ENCODE peak calls at places on chromosomes 3 and 15, in four cellular contexts. I is cardiac muscle cell, H is stomach, W is left ventricle myocardium inferior. E is an unnamed sample.
A peak's percentile ranks its signal among the peaks of the same experiment; 100 is the strongest.

GRCh38 chr3:43879166-43879565 is 188.4 kb downstream of the ABHD5 start:
- DNase-seq in I (no peak), H (peak; percentile 31), W (no peak), E (no peak)

GRCh38 chr3:43537206-43537605 is 84.6 kb downstream of the ANO10 start:
- DNase-seq in I (no peak), H (no peak), W (no peak), E (no peak)

GRCh38 chr3:195908439-195909293 is at the start of gene TNK2:
- DNase-seq in I (no peak), H (peak; percentile 47), W (no peak), E (no peak)

GRCh38 chr3:106328224-106328623 is 459.4 kb upstream of the CBLB start:
- DNase-seq in I (no peak), H (no peak), W (no peak), E (no peak)

GRCh38 chr3:72227536-72228070 is 442.7 kb upstream of the PROK2 start:
- DNase-seq in I (peak; percentile 80), H (no peak), W (no peak), E (no peak)

GRCh38 chr3:38349684-38350359 is 3.2 kb downstream of the XYLB start:
- DNase-seq in I (no peak), H (no peak), W (no peak), E (no peak)

GRCh38 chr3:61877359-61877770 is 316.0 kb downstream of the PTPRG start:
- DNase-seq in I (peak; percentile 57), H (no peak), W (no peak), E (no peak)

GRCh38 chr3:110318108-110318507 is 753.5 kb upstream of the NECTIN3 start:
- DNase-seq in I (no peak), H (no peak), W (no peak), E (no peak)

GRCh38 chr3:16176391-16177030 is 2.0 kb downstream of the GALNT15 start:
- DNase-seq in I (peak; percentile 21), H (no peak), W (no peak), E (no peak)

GRCh38 chr15:33852570-33852969 is 115.7 kb upstream of the CHRM5 start:
- DNase-seq in I (peak; percentile 75), H (no peak), W (no peak), E (no peak)

GRCh38 chr3:41404601-41405000 is 205.3 kb downstream of the CTNNB1 start:
- DNase-seq in I (no peak), H (no peak), W (no peak), E (no peak)

GRCh38 chr3:190360228-190360627 is 27.7 kb upstream of the CLDN16 start:
- DNase-seq in I (no peak), H (no peak), W (no peak), E (no peak)

GRCh38 chr3:168312991-168313390 is 217.3 kb upstream of the GOLIM4 start:
- DNase-seq in I (no peak), H (no peak), W (no peak), E (no peak)

GRCh38 chr15:62570405-62570783 is 405.3 kb upstream of the C2CD4B start:
- DNase-seq in I (no peak), H (no peak), W (no peak), E (no peak)

GRCh38 chr3:177106184-177106583 is 91.1 kb downstream of the TBL1XR1 start:
- DNase-seq in I (no peak), H (no peak), W (no peak), E (no peak)

GRCh38 chr15:97600190-97600589 is 360.3 kb upstream of the ARRDC4 start:
- DNase-seq in I (no peak), H (no peak), W (no peak), E (no peak)

GRCh38 chr3:70647094-70647493 is 334.7 kb upstream of the MDFIC2 start:
- DNase-seq in I (no peak), H (no peak), W (no peak), E (no peak)

GRCh38 chr3:186953011-186953487 is 22.7 kb downstream of the ST6GAL1 start:
- DNase-seq in I (peak; percentile 53), H (no peak), W (no peak), E (no peak)

GRCh38 chr3:56205406-56205805 is 262.9 kb downstream of the ERC2 start:
- DNase-seq in I (no peak), H (no peak), W (no peak), E (no peak)

GRCh38 chr3:133792171-133792763 is 13.3 kb upstream of the SRPRB start:
- DNase-seq in I (peak; percentile 3), H (no peak), W (no peak), E (no peak)

GRCh38 chr15:48790716-48791115 is 20.2 kb downstream of the CEP152 start:
- DNase-seq in I (no peak), H (no peak), W (no peak), E (no peak)

GRCh38 chr3:155766206-155766605 is 21.3 kb upstream of the PLCH1 start:
- DNase-seq in I (no peak), H (no peak), W (no peak), E (no peak)

GRCh38 chr3:115960799-115961198 is 337.5 kb downstream of the GAP43 start:
- DNase-seq in I (peak; percentile 15), H (no peak), W (no peak), E (no peak)

GRCh38 chr3:190941694-190942280 is 79.3 kb upstream of the GMNC start:
- DNase-seq in I (no peak), H (no peak), W (no peak), E (no peak)

GRCh38 chr3:52986938-52987337 is 58.9 kb downstream of the SFMBT1 start:
- DNase-seq in I (peak; percentile 58), H (no peak), W (no peak), E (no peak)
- TF ChIP-seq CTCF in I (peak; percentile 36), H (no peak), W (peak; percentile 36), E (no peak)

GRCh38 chr3:57370331-57370730 is 77.8 kb upstream of the ASB14 start:
- DNase-seq in I (no peak), H (no peak), W (no peak), E (no peak)
- H3K4me3 ChIP-seq in I (no peak overlapping the region), H (no peak overlapping the region), W (no peak overlapping the region), E (no peak overlapping the region)

DNA sequence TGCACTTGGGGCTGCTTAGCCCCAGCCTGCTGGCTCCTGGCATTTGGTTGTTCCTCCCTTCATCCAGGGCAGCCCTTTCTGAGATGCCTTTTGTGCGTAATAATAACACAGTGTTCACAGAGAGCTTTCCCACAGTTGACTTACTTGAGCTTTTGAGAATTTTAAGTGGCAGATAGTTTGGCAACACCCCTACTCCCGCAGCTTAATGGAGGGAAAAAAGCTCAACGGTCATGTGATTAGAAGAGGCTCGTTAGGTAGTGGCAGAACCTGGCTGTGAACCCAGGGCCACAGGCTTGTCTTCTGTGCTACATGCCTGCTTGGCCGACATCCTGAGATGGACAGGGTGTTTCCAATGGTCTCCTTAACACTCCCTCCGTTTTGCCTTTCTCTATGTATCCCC is 4.7 kb downstream of the KBTBD13 start:
- DNase-seq in I (no peak), H (no peak), W (no peak), E (no peak)
- H3K27me3 ChIP-seq in I (no peaks in the 10 kb centered on the region), H (peaks cover 62% of the 10 kb centered on the region), W (peaks cover 23% of the 10 kb centered on the region), E (peaks cover 67% of the 10 kb centered on the region)

DNA sequence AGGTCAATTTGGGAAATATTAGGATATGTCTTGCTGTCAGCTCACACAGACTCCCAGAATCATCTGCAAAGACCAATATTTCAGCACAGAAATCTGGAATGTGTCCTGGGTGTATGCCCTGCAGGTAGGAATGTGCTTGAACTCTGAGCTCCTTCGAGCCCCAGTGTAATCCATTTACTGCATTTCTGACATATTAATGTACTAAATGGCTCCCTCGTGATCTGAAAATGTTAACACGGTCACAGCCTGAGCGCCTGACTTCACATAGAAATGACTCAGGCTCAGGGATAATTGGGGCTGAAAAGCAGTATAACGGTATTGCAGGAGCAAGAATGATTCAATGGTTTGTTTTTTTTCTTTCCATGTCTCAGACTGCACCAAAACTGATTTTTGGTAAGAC is 50.0 kb downstream of the DCLK3 start:
- DNase-seq in I (peak; percentile 35), H (no peak), W (no peak), E (no peak)
- TF ChIP-seq CTCF in I (no peak), H (no peak), W (no peak), E (peak; percentile 29)

GRCh38 chr3:197749315-197749600 is 425 bp upstream of the FYTTD1 start:
- DNase-seq in I (peak; percentile 58), H (peak; percentile 39), W (no peak), E (no peak)

GRCh38 chr3:197749601-197750395 is at the start of gene FYTTD1:
- DNase-seq in I (peak; percentile 92), H (peak; percentile 94), W (peak; percentile 93), E (peak; percentile 29)

GRCh38 chr3:197746214-197746613 is 3.5 kb upstream of the FYTTD1 start:
- DNase-seq in I (no peak), H (no peak), W (no peak), E (no peak)

GRCh38 chr3:197748597-197749314 is 927 bp upstream of the FYTTD1 start:
- DNase-seq in I (peak; percentile 13), H (no peak), W (no peak), E (no peak)

GRCh38 chr3:197746801-197747237 is 2.9 kb upstream of the FYTTD1 start:
- DNase-seq in I (peak; percentile 18), H (no peak), W (no peak), E (no peak)
- H3K4me3 ChIP-seq in I (no peak overlapping the region), H (no peak overlapping the region), W (peak overlapping the region; percentile 95), E (no peak overlapping the region)

DNA sequence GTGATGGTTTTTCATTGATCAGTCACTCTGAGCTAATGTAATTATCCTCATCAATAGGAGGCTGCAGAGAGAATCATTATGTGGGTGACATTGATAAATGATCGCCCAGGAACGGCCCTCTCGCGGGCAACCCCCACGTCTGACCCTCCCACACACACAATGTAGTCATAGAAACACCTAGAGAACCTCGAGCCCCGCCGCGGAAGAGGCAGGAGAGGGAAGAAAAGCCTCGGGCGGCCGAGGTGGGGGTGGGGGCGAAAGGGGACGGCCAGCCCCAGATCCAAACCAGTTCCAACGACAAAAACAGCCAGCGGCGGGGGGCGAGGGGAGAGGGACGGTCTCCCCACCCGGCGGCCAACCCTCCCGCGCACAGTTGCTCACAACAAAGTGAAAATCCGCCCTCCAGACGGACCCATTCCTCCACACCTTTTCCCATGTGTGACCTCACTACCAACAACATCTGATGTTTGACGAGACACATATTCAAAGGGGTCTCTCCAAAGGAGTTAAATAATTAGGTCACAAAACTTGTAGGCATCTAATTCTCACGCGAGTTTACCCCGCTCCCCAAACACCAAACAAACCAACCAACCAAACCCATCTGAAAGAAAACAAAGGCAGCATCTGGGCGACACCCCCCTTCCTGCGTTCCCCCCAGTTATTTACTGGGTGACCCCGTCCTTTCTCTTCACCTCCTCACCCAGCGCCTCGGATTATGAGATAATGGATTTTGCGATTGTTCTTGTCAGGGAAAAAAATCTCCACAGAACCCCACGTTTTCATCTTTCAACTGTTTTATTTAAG is 212.9 kb downstream of the MEIS2 start:
- DNase-seq in I (no peak), H (no peak), W (no peak), E (no peak)
- H3K27me3 ChIP-seq in I (no peaks in the 10 kb centered on the region), H (peaks cover 70% of the 10 kb centered on the region), W (peaks cover 58% of the 10 kb centered on the region), E (peaks cover 60% of the 10 kb centered on the region)

DNA sequence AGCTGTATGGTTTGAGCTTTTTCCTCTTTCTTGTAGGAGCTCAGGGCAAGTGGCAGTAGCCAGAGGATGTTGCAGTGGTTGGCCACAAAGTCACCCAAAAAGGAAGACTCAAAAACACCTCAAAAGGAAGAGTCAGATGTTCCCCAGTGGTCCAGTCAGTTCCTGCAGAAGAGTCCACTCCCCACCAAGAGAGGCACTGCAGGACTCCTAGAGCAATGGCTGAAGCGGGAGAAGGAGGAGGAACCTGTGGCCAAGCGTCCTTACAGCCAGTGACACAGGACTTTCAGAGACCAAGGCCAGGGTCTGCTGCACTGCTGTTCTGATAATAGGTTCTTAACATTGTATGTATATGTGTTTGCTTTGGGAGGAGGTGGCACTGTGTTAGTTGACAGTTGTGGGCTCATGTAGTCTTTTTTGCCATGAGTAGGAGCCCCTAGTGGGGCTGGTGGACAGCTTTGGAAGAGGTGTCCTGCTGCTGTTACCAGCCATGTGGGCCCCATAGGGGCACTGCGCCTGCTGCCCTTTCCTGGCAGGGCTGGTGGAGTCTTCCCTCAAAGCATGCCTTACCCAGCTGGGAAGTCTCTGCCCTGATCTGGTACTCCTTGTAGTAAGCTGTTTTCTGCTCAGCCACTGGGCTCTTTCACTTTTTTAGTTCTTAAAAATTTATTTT is 26.0 kb downstream of the HMCES start:
- DNase-seq in I (no peak), H (no peak), W (no peak), E (no peak)
- TF ChIP-seq CTCF in I (no peak), H (no peak), W (no peak), E (no peak)

E was measured in kidney epithelial cell.